ENCODE peak calls at places on chromosomes 1 and 21, in nine cellular contexts. V, J, L, G, B, P, S, T and E are unnamed samples.

GRCh38 chr1:212595229-212595628 is 13.3 kb upstream of the ATF3 start:
- DNase-seq in V (no peak), J (no peak), L (no peak), G (no peak), B (no peak), P (no peak), S (no peak), T (no peak), E (no peak)

GRCh38 chr1:225847610-225848009 is 34.6 kb downstream of the TMEM63A start:
- DNase-seq in V (no peak), J (no peak), L (no peak), G (no peak), B (peak; percentile 78), P (no peak), S (peak; percentile 25), T (no peak), E (no peak)

GRCh38 chr21:42057861-42058437 is 13.2 kb upstream of the UMODL1 start:
- DNase-seq in V (no peak), J (no peak), L (peak; percentile 44), G (no peak), B (peak; percentile 31), P (no peak), S (no peak), T (no peak), E (no peak)

GRCh38 chr1:172473302-172473701 is 29.4 kb upstream of the PIGC start:
- DNase-seq in V (no peak), J (no peak), L (no peak), G (no peak), B (no peak), P (no peak), S (no peak), T (no peak), E (no peak)

GRCh38 chr1:67441183-67441582 is 11.0 kb upstream of the SERBP1 start:
- DNase-seq in V (peak; percentile 70), J (peak; percentile 16), L (peak; percentile 59), G (peak; percentile 75), B (no peak), P (peak; percentile 65), S (peak; percentile 25), T (no peak), E (peak; percentile 77)

GRCh38 chr21:45991606-45992301 is 10.2 kb downstream of the COL6A1 start:
- DNase-seq in V (no peak), J (peak; percentile 8), L (no peak), G (no peak), B (peak; percentile 15), P (no peak), S (peak; percentile 7), T (no peak), E (no peak)

GRCh38 chr1:175857756-175858155 is 114.4 kb upstream of the TNR start:
- DNase-seq in V (no peak), J (no peak), L (no peak), G (no peak), B (no peak), P (no peak), S (no peak), T (no peak), E (no peak)

GRCh38 chr1:10539411-10540043 is 64.8 kb downstream of the PEX14 start:
- DNase-seq in V (peak; percentile 43), J (no peak), L (peak; percentile 82), G (peak; percentile 38), B (no peak), P (peak; percentile 33), S (no peak), T (no peak), E (no peak)

GRCh38 chr1:113982955-113983742 is 3.9 kb downstream of the OLFML3 start:
- DNase-seq in V (no peak), J (no peak), L (no peak), G (no peak), B (no peak), P (no peak), S (no peak), T (no peak), E (no peak)

GRCh38 chr1:245969274-245969673 is 537.8 kb downstream of the SMYD3 start:
- DNase-seq in V (peak; percentile 79), J (no peak), L (peak; percentile 98), G (peak; percentile 95), B (no peak), P (peak; percentile 82), S (no peak), T (no peak), E (peak; percentile 95)

GRCh38 chr1:169371400-169371799 is 3.4 kb downstream of the BLZF1 start:
- DNase-seq in V (no peak), J (no peak), L (no peak), G (no peak), B (no peak), P (no peak), S (no peak), T (no peak), E (no peak)

GRCh38 chr1:246210751-246211150 is 296.3 kb downstream of the SMYD3 start:
- DNase-seq in V (no peak), J (no peak), L (no peak), G (no peak), B (no peak), P (no peak), S (no peak), T (no peak), E (no peak)

GRCh38 chr1:63069214-63069613 is 253.2 kb upstream of the FOXD3 start:
- DNase-seq in V (no peak), J (no peak), L (no peak), G (no peak), B (no peak), P (no peak), S (no peak), T (no peak), E (no peak)

GRCh38 chr1:8396083-8396911 is 78.4 kb downstream of the SLC45A1 start:
- DNase-seq in V (peak; percentile 78), J (no peak), L (peak; percentile 87), G (peak; percentile 73), B (no peak), P (peak; percentile 49), S (no peak), T (no peak), E (peak; percentile 58)

GRCh38 chr1:8398677-8399076 is 80.8 kb downstream of the SLC45A1 start:
- DNase-seq in V (peak; percentile 40), J (no peak), L (no peak), G (no peak), B (no peak), P (no peak), S (peak; percentile 38), T (no peak), E (no peak)

GRCh38 chr1:8398086-8398485 is 80.2 kb downstream of the SLC45A1 start:
- DNase-seq in V (no peak), J (no peak), L (no peak), G (no peak), B (no peak), P (no peak), S (no peak), T (no peak), E (no peak)

GRCh38 chr1:8396912-8397406 is 79.0 kb downstream of the SLC45A1 start:
- DNase-seq in V (peak; percentile 99), J (no peak), L (peak; percentile 100), G (peak; percentile 100), B (no peak), P (peak; percentile 99), S (no peak), T (peak; percentile 83), E (peak; percentile 96)

DNA sequence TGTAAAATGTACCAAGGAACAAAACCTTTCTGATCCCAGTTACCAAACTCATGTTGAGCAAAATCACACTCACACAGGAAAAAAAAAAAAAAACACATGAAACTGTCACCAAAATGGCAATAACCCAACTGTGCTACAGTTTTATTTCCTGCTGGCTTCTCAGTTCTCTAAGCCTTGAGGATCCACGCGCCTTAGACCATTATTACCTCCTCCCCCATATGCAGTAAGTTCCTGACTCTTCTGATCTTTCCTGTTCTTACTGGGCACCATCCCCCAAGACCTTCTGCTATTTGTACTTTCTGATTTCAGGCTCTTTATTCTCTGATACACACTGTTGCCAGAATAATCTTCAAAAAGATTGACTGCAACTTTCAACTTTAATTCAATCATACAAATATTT is 79.6 kb downstream of the SLC45A1 start:
- DNase-seq in V (no peak), J (no peak), L (no peak), G (peak; percentile 85), B (no peak), P (peak; percentile 25), S (no peak), T (no peak), E (peak; percentile 71)
- H3K4me3 ChIP-seq in V (peak overlapping the region; percentile 2), J (no peak overlapping the region), L (no peak overlapping the region), G (no peak overlapping the region), B (no peak overlapping the region), P (no peak overlapping the region), S (no peak overlapping the region), T (no peak overlapping the region), E (peak overlapping the region; percentile 6)

DNA sequence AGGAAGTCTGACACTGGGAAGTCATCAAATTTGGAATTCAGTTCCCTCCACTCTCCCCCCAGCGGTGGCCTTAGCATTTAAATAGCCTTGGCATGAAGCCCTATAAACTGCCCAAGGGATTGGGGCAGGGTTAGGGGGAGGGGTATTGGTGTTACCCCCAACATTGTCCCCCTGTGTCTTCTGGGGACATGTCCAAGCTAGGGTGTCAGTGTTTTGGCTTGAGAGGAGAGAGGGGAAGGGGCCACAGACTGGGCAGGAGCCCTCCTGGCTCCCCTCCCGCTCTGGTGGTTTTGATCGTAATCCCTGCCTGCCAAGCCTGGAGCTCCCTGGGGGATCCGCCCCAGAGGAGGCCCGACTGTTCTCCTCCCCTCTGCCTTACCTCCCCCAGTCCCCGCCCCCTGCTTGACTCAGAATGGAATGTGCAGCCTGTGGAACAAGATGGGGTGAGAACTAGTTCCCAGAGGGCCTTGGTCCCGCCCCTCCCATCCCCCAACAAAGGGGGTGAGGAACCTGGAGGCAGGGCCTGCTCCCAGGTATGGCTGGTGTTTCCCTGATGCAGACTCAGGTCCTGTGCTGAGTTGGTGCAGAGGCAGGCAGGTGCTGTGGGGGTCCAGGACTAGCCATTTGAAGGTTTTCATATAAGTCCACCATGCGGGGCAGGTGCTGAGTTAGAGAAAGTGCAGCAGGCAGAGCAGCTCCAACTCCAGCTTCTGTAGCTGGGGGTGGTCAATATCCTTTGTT is 7.4 kb downstream of the SOX13 start:
- DNase-seq in V (peak; percentile 95), J (no peak), L (peak; percentile 89), G (peak; percentile 84), B (peak; percentile 89), P (peak; percentile 89), S (peak; percentile 28), T (no peak), E (peak; percentile 80)
- TF ChIP-seq CTCF in V (peak; percentile 17), J (no peak), L (no peak), G (no peak), B (no peak), P (no peak), S (no peak), T (no peak), E (no peak)

DNA sequence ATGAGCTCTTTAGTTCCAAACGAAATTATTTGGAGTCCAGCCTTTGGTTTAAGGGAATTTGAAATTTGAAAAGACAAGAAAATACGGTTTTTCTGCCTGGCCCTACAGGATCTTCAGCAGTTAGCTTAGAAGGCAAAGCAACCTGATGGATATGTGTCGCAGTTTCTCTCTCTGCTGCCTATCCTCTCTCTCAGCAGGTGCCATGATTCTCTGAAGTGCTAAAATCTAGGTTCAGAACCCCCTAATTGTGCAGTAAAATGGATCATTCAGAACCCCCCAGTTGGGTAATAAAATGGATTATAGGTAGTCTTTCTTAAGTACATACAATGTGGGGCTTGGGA is 446 bp upstream of the DEPDC1 start:
- DNase-seq in V (no peak), J (no peak), L (no peak), G (no peak), B (no peak), P (no peak), S (no peak), T (no peak), E (no peak)
- H3K4me3 ChIP-seq in V (peak overlapping the region; percentile 83), J (peak overlapping the region; percentile 65), L (peak overlapping the region; percentile 81), G (peak overlapping the region; percentile 51), B (peak overlapping the region; percentile 76), P (peak overlapping the region; percentile 99), S (peak overlapping the region; percentile 62), T (peak overlapping the region; percentile 45), E (peak overlapping the region; percentile 95)

GRCh38 chr1:112923956-112924349 is 32.0 kb downstream of the SLC16A1 start:
- DNase-seq in V (no peak), J (no peak), L (no peak), G (no peak), B (no peak), P (no peak), S (no peak), T (no peak), E (no peak)
- TF ChIP-seq CTCF in V (no peak), J (no peak), L (no peak), G (no peak), B (no peak), P (no peak), S (no peak), T (no peak), E (no peak)